ENCODE peak calls at places on chromosomes 13 and 19, in nine cellular contexts. One of them, this sample, is unnamed.

GRCh38 chr13:35720290-35720689 is 243.8 kb upstream of the MAB21L1 start:
- DNase-seq in activated CD4-positive, alpha-beta T cell treated with anti-CD3 and anti-CD28 coated beads, Interleukin-2, amount 50 U/mL, for 1 hour: no peak
- DNase-seq in activated CD4-positive, alpha-beta memory T cell treated with anti-CD3 and anti-CD28 coated beads, Interleukin-2, amount 10 ng/mL, durations not matched to agents 7 days and 5 days: no peak
- DNase-seq in fibroblast of lung: no peak
- DNase-seq in amygdala: no peak
- DNase-seq in psoas muscle: no peak
- DNase-seq in AG20443: no peak
- DNase-seq in uterus: no peak
- DNase-seq in stimulated activated CD8-positive, alpha-beta memory T cell treated with anti-CD3 and anti-CD28 coated beads, Interleukin-4, amount 100 ng/mL, for 4 hours: no peak
- DNase-seq in this sample: no peak

GRCh38 chr13:110327036-110327790 is 20.1 kb downstream of the COL4A2 start:
- DNase-seq in activated CD4-positive, alpha-beta T cell treated with anti-CD3 and anti-CD28 coated beads, Interleukin-2, amount 50 U/mL, for 1 hour: no peak
- DNase-seq in activated CD4-positive, alpha-beta memory T cell treated with anti-CD3 and anti-CD28 coated beads, Interleukin-2, amount 10 ng/mL, durations not matched to agents 7 days and 5 days: no peak
- DNase-seq in fibroblast of lung: peak
- DNase-seq in amygdala: no peak
- DNase-seq in psoas muscle: no peak
- DNase-seq in AG20443: no peak
- DNase-seq in uterus: no peak
- DNase-seq in stimulated activated CD8-positive, alpha-beta memory T cell treated with anti-CD3 and anti-CD28 coated beads, Interleukin-4, amount 100 ng/mL, for 4 hours: no peak
- DNase-seq in this sample: no peak

GRCh38 chr13:110978390-110978789 is 63.5 kb upstream of the ANKRD10 start:
- DNase-seq in activated CD4-positive, alpha-beta T cell treated with anti-CD3 and anti-CD28 coated beads, Interleukin-2, amount 50 U/mL, for 1 hour: no peak
- DNase-seq in activated CD4-positive, alpha-beta memory T cell treated with anti-CD3 and anti-CD28 coated beads, Interleukin-2, amount 10 ng/mL, durations not matched to agents 7 days and 5 days: no peak
- DNase-seq in fibroblast of lung: no peak
- DNase-seq in amygdala: no peak
- DNase-seq in psoas muscle: no peak
- DNase-seq in AG20443: no peak
- DNase-seq in uterus: no peak
- DNase-seq in stimulated activated CD8-positive, alpha-beta memory T cell treated with anti-CD3 and anti-CD28 coated beads, Interleukin-4, amount 100 ng/mL, for 4 hours: no peak
- DNase-seq in this sample: no peak

GRCh38 chr13:83546476-83546875 is 335.8 kb downstream of the SLITRK1 start:
- DNase-seq in activated CD4-positive, alpha-beta T cell treated with anti-CD3 and anti-CD28 coated beads, Interleukin-2, amount 50 U/mL, for 1 hour: no peak
- DNase-seq in activated CD4-positive, alpha-beta memory T cell treated with anti-CD3 and anti-CD28 coated beads, Interleukin-2, amount 10 ng/mL, durations not matched to agents 7 days and 5 days: no peak
- DNase-seq in fibroblast of lung: peak
- DNase-seq in amygdala: no peak
- DNase-seq in psoas muscle: no peak
- DNase-seq in AG20443: no peak
- DNase-seq in uterus: no peak
- DNase-seq in stimulated activated CD8-positive, alpha-beta memory T cell treated with anti-CD3 and anti-CD28 coated beads, Interleukin-4, amount 100 ng/mL, for 4 hours: no peak
- DNase-seq in this sample: no peak

GRCh38 chr19:956747-957451 is 27.2 kb upstream of the WDR18 start:
- DNase-seq in activated CD4-positive, alpha-beta T cell treated with anti-CD3 and anti-CD28 coated beads, Interleukin-2, amount 50 U/mL, for 1 hour: no peak
- DNase-seq in activated CD4-positive, alpha-beta memory T cell treated with anti-CD3 and anti-CD28 coated beads, Interleukin-2, amount 10 ng/mL, durations not matched to agents 7 days and 5 days: no peak
- DNase-seq in fibroblast of lung: peak
- DNase-seq in amygdala: no peak
- DNase-seq in psoas muscle: no peak
- DNase-seq in AG20443: peak
- DNase-seq in uterus: no peak
- DNase-seq in stimulated activated CD8-positive, alpha-beta memory T cell treated with anti-CD3 and anti-CD28 coated beads, Interleukin-4, amount 100 ng/mL, for 4 hours: no peak
- DNase-seq in this sample: no peak

GRCh38 chr13:109616021-109616420 is 170.4 kb downstream of the IRS2 start:
- DNase-seq in activated CD4-positive, alpha-beta T cell treated with anti-CD3 and anti-CD28 coated beads, Interleukin-2, amount 50 U/mL, for 1 hour: no peak
- DNase-seq in activated CD4-positive, alpha-beta memory T cell treated with anti-CD3 and anti-CD28 coated beads, Interleukin-2, amount 10 ng/mL, durations not matched to agents 7 days and 5 days: no peak
- DNase-seq in fibroblast of lung: no peak
- DNase-seq in amygdala: no peak
- DNase-seq in psoas muscle: no peak
- DNase-seq in AG20443: no peak
- DNase-seq in uterus: no peak
- DNase-seq in stimulated activated CD8-positive, alpha-beta memory T cell treated with anti-CD3 and anti-CD28 coated beads, Interleukin-4, amount 100 ng/mL, for 4 hours: no peak
- DNase-seq in this sample: no peak

GRCh38 chr13:23794267-23795161 is 94.7 kb downstream of the MIPEP start:
- DNase-seq in activated CD4-positive, alpha-beta T cell treated with anti-CD3 and anti-CD28 coated beads, Interleukin-2, amount 50 U/mL, for 1 hour: no peak
- DNase-seq in activated CD4-positive, alpha-beta memory T cell treated with anti-CD3 and anti-CD28 coated beads, Interleukin-2, amount 10 ng/mL, durations not matched to agents 7 days and 5 days: no peak
- DNase-seq in fibroblast of lung: peak
- DNase-seq in amygdala: no peak
- DNase-seq in psoas muscle: no peak
- DNase-seq in AG20443: peak
- DNase-seq in uterus: no peak
- DNase-seq in stimulated activated CD8-positive, alpha-beta memory T cell treated with anti-CD3 and anti-CD28 coated beads, Interleukin-4, amount 100 ng/mL, for 4 hours: no peak
- DNase-seq in this sample: peak

GRCh38 chr19:5098646-5099045 is 129.7 kb downstream of the KDM4B start:
- DNase-seq in activated CD4-positive, alpha-beta T cell treated with anti-CD3 and anti-CD28 coated beads, Interleukin-2, amount 50 U/mL, for 1 hour: no peak
- DNase-seq in activated CD4-positive, alpha-beta memory T cell treated with anti-CD3 and anti-CD28 coated beads, Interleukin-2, amount 10 ng/mL, durations not matched to agents 7 days and 5 days: no peak
- DNase-seq in fibroblast of lung: no peak
- DNase-seq in amygdala: no peak
- DNase-seq in psoas muscle: no peak
- DNase-seq in AG20443: no peak
- DNase-seq in uterus: no peak
- DNase-seq in stimulated activated CD8-positive, alpha-beta memory T cell treated with anti-CD3 and anti-CD28 coated beads, Interleukin-4, amount 100 ng/mL, for 4 hours: no peak
- DNase-seq in this sample: no peak

GRCh38 chr13:51282322-51282721 is 57.2 kb upstream of the SERPINE3 start:
- DNase-seq in activated CD4-positive, alpha-beta T cell treated with anti-CD3 and anti-CD28 coated beads, Interleukin-2, amount 50 U/mL, for 1 hour: no peak
- DNase-seq in activated CD4-positive, alpha-beta memory T cell treated with anti-CD3 and anti-CD28 coated beads, Interleukin-2, amount 10 ng/mL, durations not matched to agents 7 days and 5 days: no peak
- DNase-seq in fibroblast of lung: no peak
- DNase-seq in amygdala: no peak
- DNase-seq in psoas muscle: no peak
- DNase-seq in AG20443: no peak
- DNase-seq in uterus: no peak
- DNase-seq in stimulated activated CD8-positive, alpha-beta memory T cell treated with anti-CD3 and anti-CD28 coated beads, Interleukin-4, amount 100 ng/mL, for 4 hours: no peak
- DNase-seq in this sample: no peak